ENCODE peak calls at places on chromosomes 1 and 21, in six cellular contexts. A is stimulated activated CD4-positive, alpha-beta T cell treated with anti-CD3 and anti-CD28 coated beads, Interleukin-4, amount 100 ng/mL, for 48 hours; D is neural progenitor cell; B is T follicular helper cell; V is activated CD4-positive, CD25-positive, alpha-beta regulatory T cell; K is type B pancreatic cell. Q is an unnamed sample.

GRCh38 chr1:206803221-206803730 is 31.0 kb upstream of the IL10 start:
- DNase-seq in A (peak; percentile 72), K (no peak), D (no peak), V (peak; percentile 56), B (peak; percentile 79), Q (no peak)

GRCh38 chr1:217542837-217543236 is 88.1 kb downstream of the GPATCH2 start:
- DNase-seq in D (no peak), K (no peak), B (no peak), V (no peak), A (no peak), Q (no peak)

GRCh38 chr1:235644693-235645305 is 4.8 kb downstream of the GNG4 start:
- DNase-seq in D (no peak), B (no peak), A (no peak), V (no peak), K (peak; percentile 56), Q (no peak)

GRCh38 chr1:25765152-25765909 is 34.7 kb upstream of the SELENON start:
- DNase-seq in A (no peak), B (no peak), D (no peak), V (no peak), K (no peak), Q (no peak)

GRCh38 chr21:42291003-42291750 is 24.0 kb downstream of the TFF3 start:
- DNase-seq in V (no peak), A (no peak), B (no peak), K (no peak), D (no peak), Q (no peak)

GRCh38 chr21:46003575-46004007 is 22.0 kb downstream of the COL6A1 start:
- DNase-seq in A (no peak), K (no peak), B (no peak), D (no peak), V (no peak), Q (no peak)

GRCh38 chr1:51506537-51506936 is 12.5 kb downstream of the EPS15 start:
- DNase-seq in V (no peak), D (no peak), A (no peak), K (no peak), B (no peak), Q (no peak)

GRCh38 chr1:213383465-213383864 is 332.4 kb downstream of the RPS6KC1 start:
- DNase-seq in K (no peak), D (no peak), B (no peak), V (no peak), A (no peak), Q (no peak)

GRCh38 chr1:230171337-230172015 is 104.4 kb downstream of the GALNT2 start:
- DNase-seq in B (no peak), K (no peak), A (no peak), D (no peak), V (no peak), Q (no peak)

GRCh38 chr1:109396971-109397370 is 747 bp downstream of the SORT1 start:
- DNase-seq in D (no peak), B (no peak), A (no peak), V (no peak), K (no peak), Q (no peak)

GRCh38 chr1:199898654-199899053 is 128.9 kb upstream of the NR5A2 start:
- DNase-seq in A (no peak), K (no peak), D (no peak), B (no peak), V (no peak), Q (no peak)

GRCh38 chr1:236686815-236687160 is 489 bp downstream of the ACTN2 start:
- DNase-seq in A (no peak), K (no peak), D (peak; percentile 13), V (no peak), B (no peak), Q (no peak)

GRCh38 chr1:29576510-29576909 is 340.2 kb downstream of the PTPRU start:
- DNase-seq in B (no peak), A (no peak), D (no peak), V (no peak), K (no peak), Q (no peak)

GRCh38 chr1:13535227-13535626 is 21.4 kb upstream of the LRRC38 start:
- DNase-seq in V (no peak), K (no peak), B (no peak), D (no peak), A (no peak), Q (no peak)

GRCh38 chr1:93591291-93591832 is 90.3 kb downstream of the BCAR3 start:
- DNase-seq in D (no peak), V (no peak), A (no peak), B (no peak), K (no peak), Q (no peak)

GRCh38 chr1:203038217-203038741 is 12.0 kb downstream of the PPFIA4 start:
- DNase-seq in V (no peak), B (no peak), K (no peak), D (no peak), A (no peak), Q (no peak)

GRCh38 chr1:232816324-232816723 is 11.1 kb downstream of the MAP10 start:
- DNase-seq in V (no peak), D (no peak), A (no peak), B (no peak), K (no peak), Q (no peak)

GRCh38 chr1:192810253-192810880 is 1.5 kb downstream of the RGS2 start:
- DNase-seq in D (peak; percentile 84), A (no peak), B (no peak), V (no peak), K (no peak), Q (no peak)

GRCh38 chr1:82399093-82399492 is 598.4 kb downstream of the ADGRL2 start:
- DNase-seq in A (no peak), V (no peak), K (no peak), B (no peak), D (no peak), Q (no peak)

GRCh38 chr1:112638109-112638426 is 18.4 kb downstream of the CAPZA1 start:
- DNase-seq in A (no peak), K (no peak), V (no peak), D (no peak), B (no peak), Q (no peak)

GRCh38 chr1:6313382-6314265 is 52.7 kb upstream of the GPR153 start:
- DNase-seq in V (no peak), B (no peak), D (no peak), K (no peak), A (no peak), Q (no peak)

Q was measured in anterior cingulate cortex.